ENCODE peak calls at places on chromosomes 1 and 21, in ten cellular contexts. One of them, this sample, is unnamed.

GRCh38 chr1:94622757-94623156 is 81.2 kb upstream of the F3 start:
- DNase-seq in nephron progenitor cell: peak
- DNase-seq in neural crest cell: no peak
- DNase-seq in testis: peak
- DNase-seq in RWPE2: peak
- DNase-seq in pancreas: no peak
- DNase-seq in cardiac fibroblast: peak
- DNase-seq in fibroblast of the aortic adventitia: no peak
- DNase-seq in MM.1S: no peak
- DNase-seq in dorsolateral prefrontal cortex: no peak
- DNase-seq in this sample: no peak

GRCh38 chr1:106465666-106466065 is 590.8 kb upstream of the PRMT6 start:
- DNase-seq in nephron progenitor cell: no peak
- DNase-seq in neural crest cell: no peak
- DNase-seq in testis: no peak
- DNase-seq in RWPE2: no peak
- DNase-seq in pancreas: no peak
- DNase-seq in cardiac fibroblast: no peak
- DNase-seq in fibroblast of the aortic adventitia: no peak
- DNase-seq in MM.1S: no peak
- DNase-seq in dorsolateral prefrontal cortex: no peak
- DNase-seq in this sample: no peak

GRCh38 chr1:28506907-28507246 is 1.0 kb downstream of the RCC1 start:
- DNase-seq in nephron progenitor cell: no peak
- DNase-seq in neural crest cell: no peak
- DNase-seq in testis: no peak
- DNase-seq in RWPE2: no peak
- DNase-seq in pancreas: no peak
- DNase-seq in cardiac fibroblast: no peak
- DNase-seq in fibroblast of the aortic adventitia: no peak
- DNase-seq in MM.1S: no peak
- DNase-seq in dorsolateral prefrontal cortex: no peak
- DNase-seq in this sample: no peak

GRCh38 chr1:41320860-41321259 is 40.4 kb upstream of the FOXO6 start:
- DNase-seq in nephron progenitor cell: no peak
- DNase-seq in neural crest cell: no peak
- DNase-seq in testis: no peak
- DNase-seq in RWPE2: no peak
- DNase-seq in pancreas: no peak
- DNase-seq in cardiac fibroblast: no peak
- DNase-seq in fibroblast of the aortic adventitia: no peak
- DNase-seq in MM.1S: no peak
- DNase-seq in dorsolateral prefrontal cortex: no peak
- DNase-seq in this sample: no peak

GRCh38 chr1:146021622-146022402 is at the start of gene HJV:
- DNase-seq in nephron progenitor cell: no peak
- DNase-seq in neural crest cell: no peak
- DNase-seq in testis: no peak
- DNase-seq in RWPE2: no peak
- DNase-seq in pancreas: no peak
- DNase-seq in cardiac fibroblast: no peak
- DNase-seq in fibroblast of the aortic adventitia: no peak
- DNase-seq in MM.1S: no peak
- DNase-seq in dorsolateral prefrontal cortex: no peak
- DNase-seq in this sample: no peak

GRCh38 chr1:155940531-155940992 is 876 bp upstream of the RXFP4 start:
- DNase-seq in nephron progenitor cell: no peak
- DNase-seq in neural crest cell: no peak
- DNase-seq in testis: peak
- DNase-seq in RWPE2: no peak
- DNase-seq in pancreas: peak
- DNase-seq in cardiac fibroblast: peak
- DNase-seq in fibroblast of the aortic adventitia: peak
- DNase-seq in MM.1S: no peak
- DNase-seq in dorsolateral prefrontal cortex: no peak
- DNase-seq in this sample: no peak

GRCh38 chr1:59108481-59109317 is 188.2 kb upstream of the FGGY start:
- DNase-seq in nephron progenitor cell: no peak
- DNase-seq in neural crest cell: no peak
- DNase-seq in testis: no peak
- DNase-seq in RWPE2: no peak
- DNase-seq in pancreas: no peak
- DNase-seq in cardiac fibroblast: no peak
- DNase-seq in fibroblast of the aortic adventitia: no peak
- DNase-seq in MM.1S: no peak
- DNase-seq in dorsolateral prefrontal cortex: no peak
- DNase-seq in this sample: no peak

GRCh38 chr21:36079010-36079649 is 9.3 kb downstream of the CBR1 start:
- DNase-seq in nephron progenitor cell: no peak
- DNase-seq in neural crest cell: no peak
- DNase-seq in testis: no peak
- DNase-seq in RWPE2: no peak
- DNase-seq in pancreas: no peak
- DNase-seq in cardiac fibroblast: no peak
- DNase-seq in fibroblast of the aortic adventitia: no peak
- DNase-seq in MM.1S: peak
- DNase-seq in dorsolateral prefrontal cortex: no peak
- DNase-seq in this sample: no peak

GRCh38 chr1:84539972-84540371 is 33.6 kb upstream of the GNG5 start:
- DNase-seq in nephron progenitor cell: no peak
- DNase-seq in neural crest cell: no peak
- DNase-seq in testis: no peak
- DNase-seq in RWPE2: no peak
- DNase-seq in pancreas: no peak
- DNase-seq in cardiac fibroblast: no peak
- DNase-seq in fibroblast of the aortic adventitia: peak
- DNase-seq in MM.1S: no peak
- DNase-seq in dorsolateral prefrontal cortex: no peak
- DNase-seq in this sample: no peak

GRCh38 chr1:64121766-64122385 is 81.5 kb upstream of the UBE2U start:
- DNase-seq in nephron progenitor cell: no peak
- DNase-seq in neural crest cell: no peak
- DNase-seq in testis: no peak
- DNase-seq in RWPE2: no peak
- DNase-seq in pancreas: no peak
- DNase-seq in cardiac fibroblast: no peak
- DNase-seq in fibroblast of the aortic adventitia: no peak
- DNase-seq in MM.1S: no peak
- DNase-seq in dorsolateral prefrontal cortex: no peak
- DNase-seq in this sample: no peak

GRCh38 chr1:53686371-53687267 is 52.3 kb downstream of the GLIS1 start:
- DNase-seq in nephron progenitor cell: no peak
- DNase-seq in neural crest cell: no peak
- DNase-seq in testis: no peak
- DNase-seq in RWPE2: no peak
- DNase-seq in pancreas: no peak
- DNase-seq in cardiac fibroblast: peak
- DNase-seq in fibroblast of the aortic adventitia: no peak
- DNase-seq in MM.1S: no peak
- DNase-seq in dorsolateral prefrontal cortex: no peak
- DNase-seq in this sample: no peak

GRCh38 chr1:244759158-244759557 is 76.3 kb upstream of the COX20 start:
- DNase-seq in nephron progenitor cell: no peak
- DNase-seq in neural crest cell: no peak
- DNase-seq in testis: no peak
- DNase-seq in RWPE2: no peak
- DNase-seq in pancreas: no peak
- DNase-seq in cardiac fibroblast: no peak
- DNase-seq in fibroblast of the aortic adventitia: no peak
- DNase-seq in MM.1S: no peak
- DNase-seq in dorsolateral prefrontal cortex: no peak
- DNase-seq in this sample: no peak

GRCh38 chr1:202958544-202959275 is 598 bp upstream of the ADIPOR1 start:
- DNase-seq in nephron progenitor cell: no peak
- DNase-seq in neural crest cell: no peak
- DNase-seq in testis: no peak
- DNase-seq in RWPE2: no peak
- DNase-seq in pancreas: no peak
- DNase-seq in cardiac fibroblast: no peak
- DNase-seq in fibroblast of the aortic adventitia: no peak
- DNase-seq in MM.1S: peak
- DNase-seq in dorsolateral prefrontal cortex: no peak
- DNase-seq in this sample: no peak

GRCh38 chr1:157272899-157273774 is 134.9 kb upstream of the ETV3 start:
- DNase-seq in nephron progenitor cell: no peak
- DNase-seq in neural crest cell: no peak
- DNase-seq in testis: no peak
- DNase-seq in RWPE2: no peak
- DNase-seq in pancreas: no peak
- DNase-seq in cardiac fibroblast: no peak
- DNase-seq in fibroblast of the aortic adventitia: no peak
- DNase-seq in MM.1S: no peak
- DNase-seq in dorsolateral prefrontal cortex: no peak
- DNase-seq in this sample: no peak

GRCh38 chr1:176033474-176033873 is 173.6 kb downstream of the COP1 start:
- DNase-seq in nephron progenitor cell: no peak
- DNase-seq in neural crest cell: no peak
- DNase-seq in testis: no peak
- DNase-seq in RWPE2: no peak
- DNase-seq in pancreas: no peak
- DNase-seq in cardiac fibroblast: peak
- DNase-seq in fibroblast of the aortic adventitia: peak
- DNase-seq in MM.1S: no peak
- DNase-seq in dorsolateral prefrontal cortex: no peak
- DNase-seq in this sample: no peak

DNA sequence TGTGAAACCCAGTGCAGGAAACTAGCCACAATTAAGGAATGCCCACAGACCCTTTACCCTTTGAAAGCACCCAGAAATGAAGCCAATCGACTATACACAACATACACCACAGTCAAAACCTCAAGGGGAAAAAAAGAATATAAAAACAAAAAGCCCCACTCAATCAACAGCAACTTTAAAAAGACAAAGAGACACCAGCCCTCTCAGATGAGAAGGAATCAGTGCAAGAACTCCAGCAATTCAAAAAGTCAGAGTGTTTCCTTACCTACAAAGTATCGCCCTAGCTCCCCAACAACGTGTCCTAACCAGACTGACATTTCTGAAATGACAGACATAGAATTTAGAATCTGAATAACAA is 147.7 kb downstream of the CHD1L start:
- DNase-seq in nephron progenitor cell: no peak
- DNase-seq in neural crest cell: no peak
- DNase-seq in testis: no peak
- DNase-seq in RWPE2: no peak
- DNase-seq in pancreas: no peak
- DNase-seq in cardiac fibroblast: no peak
- DNase-seq in fibroblast of the aortic adventitia: no peak
- DNase-seq in MM.1S: no peak
- DNase-seq in dorsolateral prefrontal cortex: no peak
- DNase-seq in this sample: no peak
- TF ChIP-seq CTCF in nephron progenitor cell: no peak
- TF ChIP-seq CTCF in neural crest cell: peak
- TF ChIP-seq CTCF in testis: no peak
- TF ChIP-seq CTCF in RWPE2: peak
- TF ChIP-seq CTCF in pancreas: no peak
- TF ChIP-seq CTCF in cardiac fibroblast: no peak
- TF ChIP-seq CTCF in fibroblast of the aortic adventitia: no peak
- TF ChIP-seq CTCF in MM.1S: no peak
- TF ChIP-seq CTCF in dorsolateral prefrontal cortex: no peak
- TF ChIP-seq CTCF in this sample: peak

GRCh38 chr1:226637147-226637935 is 88.8 kb downstream of the STUM start:
- DNase-seq in nephron progenitor cell: peak
- DNase-seq in neural crest cell: no peak
- DNase-seq in testis: peak
- DNase-seq in RWPE2: no peak
- DNase-seq in pancreas: no peak
- DNase-seq in cardiac fibroblast: peak
- DNase-seq in fibroblast of the aortic adventitia: peak
- DNase-seq in MM.1S: no peak
- DNase-seq in dorsolateral prefrontal cortex: peak
- DNase-seq in this sample: no peak
- TF ChIP-seq CTCF in nephron progenitor cell: peak
- TF ChIP-seq CTCF in neural crest cell: peak
- TF ChIP-seq CTCF in testis: peak
- TF ChIP-seq CTCF in RWPE2: no peak
- TF ChIP-seq CTCF in pancreas: no peak
- TF ChIP-seq CTCF in cardiac fibroblast: peak
- TF ChIP-seq CTCF in fibroblast of the aortic adventitia: peak
- TF ChIP-seq CTCF in MM.1S: no peak
- TF ChIP-seq CTCF in dorsolateral prefrontal cortex: peak
- TF ChIP-seq CTCF in this sample: peak

GRCh38 chr1:152141971-152142584 is 16.9 kb downstream of the RPTN start:
- DNase-seq in nephron progenitor cell: peak
- DNase-seq in neural crest cell: no peak
- DNase-seq in testis: peak
- DNase-seq in RWPE2: no peak
- DNase-seq in pancreas: peak
- DNase-seq in cardiac fibroblast: peak
- DNase-seq in fibroblast of the aortic adventitia: peak
- DNase-seq in MM.1S: peak
- DNase-seq in dorsolateral prefrontal cortex: no peak
- DNase-seq in this sample: no peak
- TF ChIP-seq CTCF in nephron progenitor cell: peak
- TF ChIP-seq CTCF in neural crest cell: peak
- TF ChIP-seq CTCF in testis: peak
- TF ChIP-seq CTCF in RWPE2: peak
- TF ChIP-seq CTCF in pancreas: peak
- TF ChIP-seq CTCF in cardiac fibroblast: peak
- TF ChIP-seq CTCF in fibroblast of the aortic adventitia: peak
- TF ChIP-seq CTCF in MM.1S: peak
- TF ChIP-seq CTCF in dorsolateral prefrontal cortex: peak
- TF ChIP-seq CTCF in this sample: peak

GRCh38 chr1:220123889-220124288 is 30.0 kb downstream of the IARS2 start:
- DNase-seq in nephron progenitor cell: no peak
- DNase-seq in neural crest cell: peak
- DNase-seq in testis: no peak
- DNase-seq in RWPE2: no peak
- DNase-seq in pancreas: no peak
- DNase-seq in cardiac fibroblast: no peak
- DNase-seq in fibroblast of the aortic adventitia: peak
- DNase-seq in MM.1S: peak
- DNase-seq in dorsolateral prefrontal cortex: no peak
- DNase-seq in this sample: no peak
- TF ChIP-seq CTCF in nephron progenitor cell: peak
- TF ChIP-seq CTCF in neural crest cell: peak
- TF ChIP-seq CTCF in testis: no peak
- TF ChIP-seq CTCF in RWPE2: peak
- TF ChIP-seq CTCF in pancreas: peak
- TF ChIP-seq CTCF in cardiac fibroblast: peak
- TF ChIP-seq CTCF in fibroblast of the aortic adventitia: peak
- TF ChIP-seq CTCF in MM.1S: peak
- TF ChIP-seq CTCF in dorsolateral prefrontal cortex: no peak
- TF ChIP-seq CTCF in this sample: peak